ENCODE peak calls at places on chromosomes 5 and 9, in eight cellular contexts. H is colonic mucosa; K is CD8-positive, alpha-beta T cell; G is heart right ventricle; X is CD4-positive, alpha-beta memory T cell; Q is spleen; S is cardiac muscle cell; O is ovary. F is an unnamed sample. For H3K36me3, the result is how much of the 10 kb centered on the place peaks cover.

GRCh38 chr9:98834386-98834785 is 26.9 kb downstream of the GALNT12 start:
- DNase-seq in X (no peak), K (no peak), H (no peak), O (no peak), S (no peak), Q (no peak), G (no peak), F (no peak)

GRCh38 chr5:139495644-139496435 is 13.3 kb upstream of the STING1 start:
- DNase-seq in Q (no peak), O (no peak), X (no peak), S (peak), G (no peak), H (no peak), K (no peak), F (no peak)

GRCh38 chr5:134526483-134527155 is 1.1 kb downstream of the JADE2 start:
- DNase-seq in S (peak), K (peak), O (peak), H (peak), X (peak), Q (peak), G (peak), F (no peak)

GRCh38 chr5:159805021-159805420 is 111.3 kb upstream of the ADRA1B start:
- DNase-seq in G (peak), S (peak), O (no peak), H (peak), Q (no peak), X (no peak), K (no peak), F (no peak)

GRCh38 chr9:84000186-84000585 is 19.6 kb downstream of the RMI1 start:
- DNase-seq in K (no peak), G (no peak), O (no peak), S (peak), H (no peak), X (no peak), Q (no peak), F (no peak)

GRCh38 chr5:55700745-55701144 is 11.4 kb downstream of the SLC38A9 start:
- DNase-seq in G (no peak), O (no peak), K (no peak), Q (no peak), S (no peak), H (no peak), X (no peak), F (no peak)

GRCh38 chr9:113222482-113222841 is 1.1 kb downstream of the SLC31A1 start:
- DNase-seq in X (no peak), O (no peak), S (peak), K (no peak), Q (no peak), G (no peak), H (peak), F (no peak)

GRCh38 chr5:172005708-172006377 is 595 bp downstream of the FBXW11 start:
- DNase-seq in K (peak), Q (peak), O (peak), S (peak), G (peak), X (peak), H (peak), F (no peak)

GRCh38 chr5:91383956-91384300 is 811 bp upstream of the ARRDC3 start:
- DNase-seq in K (no peak), G (peak), S (no peak), X (peak), H (peak), O (no peak), Q (no peak), F (no peak)

GRCh38 chr9:109469646-109470358 is 28.3 kb downstream of the PTPN3 start:
- DNase-seq in H (peak), X (no peak), K (peak), S (peak), Q (no peak), G (peak), O (peak), F (peak)

GRCh38 chr5:89343666-89344065 is 460.7 kb upstream of the MEF2C start:
- DNase-seq in G (no peak), O (no peak), Q (peak), S (no peak), X (no peak), K (no peak), H (peak), F (no peak)

GRCh38 chr5:162067651-162068411 is at the start of gene GABRG2:
- DNase-seq in O (no peak), Q (no peak), G (no peak), S (no peak), H (no peak), K (no peak), X (no peak), F (no peak)

GRCh38 chr5:9350301-9350797 is 195.5 kb downstream of the SEMA5A start:
- DNase-seq in H (no peak), O (no peak), K (no peak), G (no peak), X (no peak), Q (no peak), S (peak), F (no peak)

GRCh38 chr5:45799388-45799787 is 103.2 kb upstream of the HCN1 start:
- DNase-seq in K (no peak), O (no peak), S (no peak), G (no peak), Q (no peak), H (no peak), X (no peak), F (no peak)

GRCh38 chr5:166708271-166708670 is 1583.2 kb upstream of the WWC1 start:
- DNase-seq in K (no peak), X (no peak), S (no peak), H (no peak), G (no peak), Q (no peak), O (no peak), F (no peak)

GRCh38 chr9:129148463-129149204 is 29.4 kb downstream of the IER5L start:
- DNase-seq in G (no peak), Q (no peak), X (no peak), O (peak), H (no peak), K (no peak), S (no peak), F (no peak)

GRCh38 chr9:129146441-129146933 is 31.6 kb downstream of the IER5L start:
- DNase-seq in Q (no peak), X (no peak), K (no peak), O (peak), G (no peak), S (peak), H (no peak), F (no peak)

GRCh38 chr9:129145316-129145715 is 32.7 kb downstream of the IER5L start:
- DNase-seq in H (no peak), Q (no peak), X (no peak), O (peak), G (no peak), S (peak), K (no peak), F (no peak)

GRCh38 chr9:129143461-129143927 is 32.3 kb downstream of the PTPA start:
- DNase-seq in O (peak), H (peak), Q (peak), G (peak), S (peak), X (no peak), K (no peak), F (no peak)

GRCh38 chr9:129145841-129146292 is 32.2 kb downstream of the IER5L start:
- DNase-seq in O (peak), S (peak), K (no peak), H (peak), X (no peak), G (peak), Q (no peak), F (no peak)
- H3K36me3 ChIP-seq in O (under half), S (under half), K (under half), H (under half), X (under half), G (under half), Q (half or more), F (under half)

GRCh38 chr5:126814721-126815404 is 37.9 kb downstream of the LMNB1 start:
- DNase-seq in Q (no peak), H (no peak), X (no peak), O (no peak), S (peak), K (no peak), G (no peak), F (no peak)
- H3K36me3 ChIP-seq in Q (half or more), H (under half), X (under half), O (under half), S (under half), K (under half), G (under half), F (half or more)

DNA sequence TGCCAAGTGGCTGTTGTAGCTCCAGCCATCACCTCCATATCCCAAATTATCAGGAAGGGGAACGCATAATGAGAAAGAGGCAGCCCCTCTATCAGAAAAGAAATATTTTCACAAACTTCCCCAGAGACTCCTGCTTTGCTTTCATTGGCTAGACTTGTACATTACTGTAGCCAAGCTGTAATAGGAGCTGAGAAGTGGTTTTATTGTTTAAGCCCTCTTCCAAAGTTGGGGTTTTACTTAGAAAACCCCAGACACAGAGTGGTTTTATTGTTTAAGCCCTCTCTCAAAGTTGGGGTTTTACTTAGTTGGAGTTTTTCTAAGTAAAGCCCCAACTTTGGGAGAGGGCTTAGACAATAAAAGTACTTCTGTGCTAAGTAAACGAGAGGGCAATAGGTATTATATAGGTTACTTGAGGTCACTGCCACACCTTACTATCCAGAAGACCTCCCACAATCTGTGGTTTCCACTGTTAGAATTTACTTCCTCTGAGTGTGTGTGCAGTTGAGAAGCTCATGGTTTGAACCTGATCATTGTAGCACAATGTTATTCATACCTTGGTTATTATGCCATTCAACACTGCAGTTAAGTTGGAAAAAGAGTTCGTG is 215.7 kb upstream of the OTULINL start:
- DNase-seq in S (no peak), G (no peak), Q (no peak), H (no peak), O (no peak), X (no peak), K (no peak), F (no peak)
- H3K36me3 ChIP-seq in S (half or more), G (half or more), Q (half or more), H (under half), O (under half), X (under half), K (under half), F (under half)

DNA sequence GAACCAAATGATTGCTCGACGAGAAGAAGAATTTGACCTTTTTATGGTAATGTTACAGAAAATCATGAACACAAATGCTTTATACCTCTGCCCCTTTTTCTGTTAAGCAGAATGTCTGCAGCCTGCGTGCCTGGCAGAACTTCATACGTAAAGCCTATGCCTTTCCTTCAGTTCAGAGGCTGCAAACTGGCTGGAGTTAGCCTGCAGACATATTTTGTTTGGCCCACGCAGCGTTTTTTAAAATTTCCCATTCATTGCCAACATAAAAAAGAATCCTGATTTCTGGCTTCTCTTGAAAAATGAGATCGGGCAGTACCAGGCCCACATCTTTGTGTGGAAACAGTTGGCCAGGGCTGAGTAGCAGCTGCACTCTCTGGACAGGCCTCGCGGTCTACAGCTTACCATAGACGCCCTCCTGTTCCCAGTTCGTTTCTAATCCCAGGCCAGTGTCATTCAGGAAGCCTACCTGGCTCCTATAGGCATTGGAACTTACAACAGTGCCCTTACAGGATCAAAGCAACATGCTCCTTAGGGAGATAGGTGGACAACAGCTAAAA is 104.4 kb downstream of the SMARCA2 start:
- DNase-seq in O (no peak), X (no peak), K (no peak), G (no peak), S (no peak), Q (no peak), H (no peak), F (no peak)
- H3K36me3 ChIP-seq in O (under half), X (half or more), K (under half), G (half or more), S (under half), Q (half or more), H (under half), F (under half)

GRCh38 chr9:35750256-35750531 is 1.1 kb downstream of the RGP1 start:
- DNase-seq in O (no peak), Q (no peak), H (no peak), G (no peak), K (no peak), S (no peak), X (no peak), F (no peak)
- H3K36me3 ChIP-seq in O (under half), Q (under half), H (under half), G (half or more), K (under half), S (under half), X (under half), F (under half)

GRCh38 chr9:131590907-131591844 is 45.9 kb downstream of the PRRT1B start:
- DNase-seq in S (peak), O (peak), H (peak), Q (peak), X (peak), G (peak), K (peak), F (peak)

GRCh38 chr9:131594906-131595675 is 49.8 kb downstream of the PRRT1B start:
- DNase-seq in K (no peak), X (no peak), G (no peak), H (no peak), Q (no peak), S (no peak), O (no peak), F (no peak)

GRCh38 chr9:131591845-131592208 is 46.5 kb downstream of the PRRT1B start:
- DNase-seq in H (no peak), S (no peak), Q (no peak), G (no peak), O (no peak), X (no peak), K (no peak), F (no peak)

GRCh38 chr9:131593936-131594665 is 48.8 kb downstream of the PRRT1B start:
- DNase-seq in Q (no peak), K (no peak), O (no peak), S (no peak), X (no peak), G (no peak), H (no peak), F (no peak)

DNA sequence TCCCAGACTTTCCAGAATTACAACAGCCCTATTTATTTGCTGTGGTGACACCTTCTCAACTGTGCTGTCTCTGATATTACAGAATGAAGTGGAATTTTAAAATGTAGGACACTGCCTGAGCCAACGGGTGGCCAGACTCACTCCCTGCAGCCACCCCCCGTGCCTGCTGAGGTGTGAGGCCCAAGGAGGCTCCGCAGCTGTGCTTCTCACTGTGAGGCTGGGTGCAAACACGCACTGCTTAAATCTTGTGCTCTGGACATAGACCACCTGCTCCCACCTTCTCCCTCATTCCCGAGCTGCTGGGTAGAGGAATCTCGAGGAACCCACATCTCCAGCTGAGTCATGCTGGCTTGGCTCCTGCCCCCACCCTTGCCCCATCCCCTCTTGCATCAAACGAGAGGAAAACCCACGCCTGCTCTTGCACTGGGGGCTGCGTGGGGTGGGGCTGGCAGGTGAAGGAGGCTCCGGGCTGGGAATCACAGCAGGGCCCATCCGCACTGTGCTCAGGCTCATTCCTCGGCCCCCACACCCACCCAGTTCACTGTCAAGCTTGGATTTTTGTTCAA is 48.0 kb downstream of the PRRT1B start:
- DNase-seq in H (no peak), O (no peak), G (no peak), X (no peak), K (no peak), S (peak), Q (no peak), F (no peak)
- H3K36me3 ChIP-seq in H (under half), O (under half), G (half or more), X (half or more), K (under half), S (under half), Q (half or more), F (under half)

DNA sequence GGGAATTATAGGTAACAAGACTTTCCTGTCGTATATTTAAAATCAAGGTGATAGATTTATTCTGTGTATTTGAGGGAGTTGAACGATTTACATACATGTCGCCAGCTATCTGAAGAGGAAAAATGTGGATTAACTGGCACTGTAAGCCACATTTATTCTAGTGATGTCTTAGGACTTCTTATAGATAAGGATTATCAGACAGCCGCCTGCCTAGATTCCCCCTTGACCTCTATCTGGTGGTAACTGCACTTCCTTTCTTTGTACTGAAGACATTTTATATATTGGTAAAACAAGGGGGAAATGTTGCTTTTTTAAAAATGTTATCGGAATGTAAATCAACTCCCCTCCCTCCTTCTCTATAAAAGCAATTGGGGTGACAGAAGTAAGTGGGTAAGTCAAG is 39.3 kb upstream of the F2RL2 start:
- DNase-seq in O (no peak), X (no peak), H (no peak), Q (no peak), G (no peak), S (no peak), K (no peak), F (no peak)
- H3K36me3 ChIP-seq in O (under half), X (half or more), H (under half), Q (half or more), G (under half), S (under half), K (under half), F (under half)